ENCODE peak calls at places on chromosomes 2 and 18, in nine cellular contexts. J is brain microvascular endothelial cell; R is cardiac fibroblast; W is cardiac muscle cell; T is stimulated activated CD8-positive, alpha-beta memory T cell treated with anti-CD3 and anti-CD28 coated beads, Interleukin-15, amount 100 ng/mL, for 24 hours; D is fibroblast of mammary gland; B is G401; G is germinal center; A is GM03348. N is an unnamed sample.
A peak's percentile ranks its signal among the peaks of the same experiment; 100 is the strongest.

GRCh38 chr2:241272298-241272721 is 43.2 kb downstream of the HDLBP start:
- DNase-seq in G (peak; percentile 47), W (peak; percentile 73), T (no peak), J (no peak), A (no peak), R (peak; percentile 33), B (no peak), D (no peak), N (peak; percentile 16)

GRCh38 chr2:75424936-75425619 is 135.7 kb downstream of the EVA1A start:
- DNase-seq in R (peak; percentile 20), B (no peak), T (no peak), D (peak; percentile 37), W (no peak), A (peak; percentile 16), G (no peak), J (no peak), N (no peak)

GRCh38 chr2:232750135-232750671 is 26.2 kb downstream of the KCNJ13 start:
- DNase-seq in A (no peak), J (no peak), G (no peak), B (no peak), D (no peak), T (no peak), W (no peak), R (no peak), N (no peak)

GRCh38 chr18:76524900-76525698 is 30.1 kb upstream of the ZNF516 start:
- DNase-seq in B (no peak), T (no peak), G (no peak), R (peak; percentile 83), J (peak; percentile 84), D (peak; percentile 66), W (peak; percentile 24), A (peak; percentile 32), N (peak; percentile 34)

GRCh38 chr2:84879595-84880394 is 1.1 kb downstream of the TRABD2A start:
- DNase-seq in A (no peak), B (no peak), R (no peak), W (no peak), G (peak; percentile 40), J (no peak), T (no peak), D (no peak), N (no peak)

GRCh38 chr2:127398239-127398590 is 10.4 kb upstream of the MAP3K2 start:
- DNase-seq in A (peak; percentile 92), B (peak; percentile 38), G (no peak), W (no peak), D (peak; percentile 93), R (peak; percentile 87), J (peak; percentile 96), T (no peak), N (no peak)

GRCh38 chr2:186903183-186903582 is 54.2 kb upstream of the ZSWIM2 start:
- DNase-seq in W (no peak), A (peak; percentile 13), R (peak; percentile 36), J (no peak), G (no peak), T (no peak), B (no peak), D (peak; percentile 30), N (no peak)

GRCh38 chr2:3222636-3223035 is 155.0 kb downstream of the EIPR1 start:
- DNase-seq in R (no peak), G (no peak), T (peak; percentile 9), A (no peak), W (no peak), D (no peak), J (peak; percentile 28), B (no peak), N (no peak)

GRCh38 chr2:160911258-160911657 is 249.0 kb upstream of the TANK start:
- DNase-seq in W (no peak), D (peak; percentile 19), R (no peak), B (no peak), G (no peak), J (no peak), A (no peak), T (no peak), N (no peak)

GRCh38 chr2:70381235-70381634 is 79.4 kb upstream of the FAM136A start:
- DNase-seq in A (no peak), G (no peak), B (no peak), W (no peak), J (no peak), D (no peak), T (no peak), R (no peak), N (no peak)

GRCh38 chr2:37653805-37654378 is 17.6 kb downstream of the CDC42EP3 start:
- DNase-seq in T (no peak), D (no peak), G (peak; percentile 67), W (no peak), A (no peak), B (peak; percentile 12), J (no peak), R (no peak), N (no peak)

GRCh38 chr2:173999272-173999671 is 34.1 kb upstream of the SP3 start:
- DNase-seq in R (peak; percentile 41), D (no peak), W (no peak), B (peak; percentile 68), A (no peak), T (no peak), G (no peak), J (no peak), N (no peak)

GRCh38 chr2:5164806-5165525 is 527.2 kb upstream of the SOX11 start:
- DNase-seq in D (peak; percentile 19), A (no peak), R (peak; percentile 37), B (no peak), G (no peak), T (no peak), W (no peak), J (peak; percentile 89), N (no peak)

GRCh38 chr2:21270658-21271057 is 146.9 kb downstream of the TDRD15 start:
- DNase-seq in A (no peak), J (no peak), R (no peak), G (no peak), W (peak; percentile 30), D (no peak), B (peak; percentile 9), T (no peak), N (no peak)

GRCh38 chr2:190649035-190649797 is at the start of gene NAB1:
- DNase-seq in D (no peak), W (peak; percentile 74), A (peak; percentile 79), G (peak; percentile 75), B (no peak), R (no peak), T (peak; percentile 45), J (peak; percentile 41), N (peak; percentile 41)

GRCh38 chr2:236177967-236178909 is 10.1 kb upstream of the GBX2 start:
- DNase-seq in T (peak; percentile 21), W (peak; percentile 79), G (peak; percentile 64), A (peak; percentile 91), D (peak; percentile 51), R (peak; percentile 65), B (peak; percentile 59), J (peak; percentile 49), N (peak; percentile 89)

GRCh38 chr2:47639469-47639868 is 143.5 kb upstream of the MSH6 start:
- DNase-seq in T (no peak), G (no peak), J (no peak), W (no peak), R (no peak), B (no peak), D (no peak), A (no peak), N (no peak)

GRCh38 chr2:54601339-54601738 is 122.1 kb upstream of the EML6 start:
- DNase-seq in J (no peak), D (no peak), R (no peak), A (no peak), W (no peak), G (no peak), B (no peak), T (no peak), N (no peak)

GRCh38 chr18:22604986-22605421 is 187.3 kb upstream of the CTAGE1 start:
- DNase-seq in T (no peak), A (no peak), R (no peak), B (no peak), W (no peak), J (no peak), D (no peak), G (no peak), N (no peak)

GRCh38 chr2:158795110-158795924 is at the start of gene DAPL1:
- DNase-seq in B (no peak), J (no peak), R (no peak), W (peak; percentile 9), D (no peak), T (no peak), A (no peak), G (no peak), N (no peak)

GRCh38 chr2:173434729-173435345 is 80.2 kb downstream of the CDCA7 start:
- DNase-seq in T (no peak), R (no peak), W (no peak), D (peak; percentile 17), J (no peak), A (no peak), G (no peak), B (no peak), N (no peak)

GRCh38 chr2:19021100-19021476 is 337.3 kb downstream of the OSR1 start:
- DNase-seq in G (no peak), B (no peak), R (peak; percentile 85), J (peak; percentile 93), T (no peak), D (peak; percentile 99), A (peak; percentile 83), W (no peak), N (no peak)

GRCh38 chr2:221895366-221896121 is 323.4 kb upstream of the EPHA4 start:
- DNase-seq in J (no peak), R (peak; percentile 1), D (peak; percentile 51), B (no peak), T (no peak), G (no peak), W (no peak), A (no peak), N (no peak)

GRCh38 chr2:47664817-47665216 is 118.1 kb upstream of the MSH6 start:
- DNase-seq in D (peak; percentile 5), J (no peak), A (no peak), B (no peak), R (no peak), G (no peak), T (no peak), W (no peak), N (no peak)

GRCh38 chr18:3966985-3967856 is 487.9 kb downstream of the DLGAP1 start:
- DNase-seq in G (no peak), D (peak; percentile 22), R (peak; percentile 46), T (no peak), W (no peak), A (peak; percentile 45), J (peak; percentile 31), B (no peak), N (no peak)

GRCh38 chr2:204972161-204972560 is 426.9 kb downstream of the PARD3B start:
- DNase-seq in G (no peak), T (no peak), A (no peak), B (no peak), J (no peak), W (no peak), D (no peak), R (no peak), N (no peak)

GRCh38 chr2:160411167-160411566 is 82.4 kb downstream of the RBMS1 start:
- DNase-seq in J (no peak), D (peak; percentile 68), T (no peak), G (peak; percentile 37), A (peak; percentile 56), W (no peak), B (no peak), R (peak; percentile 82), N (no peak)

GRCh38 chr2:197209742-197210408 is 100.7 kb downstream of the ANKRD44 start:
- DNase-seq in T (no peak), R (no peak), J (no peak), A (no peak), W (no peak), D (no peak), B (no peak), G (peak; percentile 52), N (no peak)

GRCh38 chr2:181751266-181752030 is 71.1 kb upstream of the NEUROD1 start:
- DNase-seq in D (no peak), R (no peak), B (no peak), J (no peak), G (no peak), W (no peak), T (no peak), A (no peak), N (no peak)

GRCh38 chr2:158103358-158104021 is 1.8 kb downstream of the UPP2 start:
- DNase-seq in T (no peak), R (no peak), W (no peak), D (no peak), J (no peak), B (no peak), G (no peak), A (no peak), N (no peak)

GRCh38 chr2:54570925-54571694 is 115.0 kb downstream of the SPTBN1 start:
- DNase-seq in B (no peak), R (peak; percentile 84), A (peak; percentile 89), D (peak; percentile 92), W (peak; percentile 61), G (peak; percentile 82), J (peak; percentile 97), T (peak; percentile 29), N (no peak)

N was measured in neural crest cell.